ENCODE peak calls at places on chromosomes 12 and 14, in ten cellular contexts. One of them, this sample, is unnamed.

GRCh38 chr12:12195516-12195915 is 71.3 kb downstream of the LRP6 start:
- DNase-seq in ovary: no peak
- DNase-seq in uterus: no peak
- DNase-seq in right lobe of liver: no peak
- DNase-seq in H1: no peak
- DNase-seq in thyroid gland: no peak
- DNase-seq in gastrocnemius medialis: no peak
- DNase-seq in tibial nerve: no peak
- DNase-seq in transverse colon: no peak
- DNase-seq in esophagus squamous epithelium: no peak
- DNase-seq in this sample: no peak

GRCh38 chr12:100753837-100754236 is 40.7 kb upstream of the ANO4 start:
- DNase-seq in gastrocnemius medialis: no peak
- DNase-seq in esophagus squamous epithelium: no peak
- DNase-seq in ovary: no peak
- DNase-seq in thyroid gland: no peak
- DNase-seq in uterus: no peak
- DNase-seq in tibial nerve: no peak
- DNase-seq in H1: no peak
- DNase-seq in right lobe of liver: no peak
- DNase-seq in transverse colon: no peak
- DNase-seq in this sample: no peak

GRCh38 chr12:12267801-12268200 is 957 bp upstream of the LRP6 start:
- DNase-seq in uterus: no peak
- DNase-seq in esophagus squamous epithelium: no peak
- DNase-seq in gastrocnemius medialis: no peak
- DNase-seq in tibial nerve: no peak
- DNase-seq in transverse colon: no peak
- DNase-seq in right lobe of liver: no peak
- DNase-seq in ovary: no peak
- DNase-seq in thyroid gland: no peak
- DNase-seq in H1: no peak
- DNase-seq in this sample: no peak

GRCh38 chr12:117809509-117809908 is 159.3 kb downstream of the KSR2 start:
- DNase-seq in transverse colon: no peak
- DNase-seq in right lobe of liver: no peak
- DNase-seq in H1: no peak
- DNase-seq in ovary: no peak
- DNase-seq in thyroid gland: peak; percentile 73
- DNase-seq in tibial nerve: no peak
- DNase-seq in esophagus squamous epithelium: no peak
- DNase-seq in uterus: no peak
- DNase-seq in gastrocnemius medialis: no peak
- DNase-seq in this sample: no peak

GRCh38 chr12:117890644-117891043 is 78.1 kb downstream of the KSR2 start:
- DNase-seq in right lobe of liver: no peak
- DNase-seq in gastrocnemius medialis: no peak
- DNase-seq in H1: no peak
- DNase-seq in ovary: no peak
- DNase-seq in thyroid gland: no peak
- DNase-seq in transverse colon: no peak
- DNase-seq in esophagus squamous epithelium: no peak
- DNase-seq in tibial nerve: no peak
- DNase-seq in uterus: no peak
- DNase-seq in this sample: no peak

GRCh38 chr12:125065021-125065752 is at the start of gene AACS:
- DNase-seq in H1: peak; percentile 87
- DNase-seq in esophagus squamous epithelium: no peak
- DNase-seq in gastrocnemius medialis: peak; percentile 52
- DNase-seq in uterus: peak; percentile 75
- DNase-seq in tibial nerve: peak; percentile 59
- DNase-seq in transverse colon: peak; percentile 83
- DNase-seq in thyroid gland: peak; percentile 71
- DNase-seq in ovary: peak; percentile 78
- DNase-seq in right lobe of liver: peak; percentile 84
- DNase-seq in this sample: peak; percentile 88

GRCh38 chr14:105581551-105582341 is 55.4 kb downstream of the TMEM121 start:
- DNase-seq in thyroid gland: no peak
- DNase-seq in ovary: no peak
- DNase-seq in uterus: no peak
- DNase-seq in gastrocnemius medialis: no peak
- DNase-seq in esophagus squamous epithelium: no peak
- DNase-seq in H1: no peak
- DNase-seq in transverse colon: peak; percentile 68
- DNase-seq in right lobe of liver: peak; percentile 59
- DNase-seq in tibial nerve: no peak
- DNase-seq in this sample: peak; percentile 53

GRCh38 chr12:51393676-51394545 is 2.7 kb upstream of the GALNT6 start:
- DNase-seq in ovary: no peak
- DNase-seq in uterus: no peak
- DNase-seq in gastrocnemius medialis: no peak
- DNase-seq in thyroid gland: no peak
- DNase-seq in right lobe of liver: peak; percentile 33
- DNase-seq in transverse colon: peak; percentile 28
- DNase-seq in tibial nerve: no peak
- DNase-seq in esophagus squamous epithelium: no peak
- DNase-seq in H1: no peak
- DNase-seq in this sample: peak; percentile 69

GRCh38 chr12:57619434-57620244 is 8.4 kb downstream of the ARHGEF25 start:
- DNase-seq in thyroid gland: peak; percentile 35
- DNase-seq in H1: peak; percentile 75
- DNase-seq in ovary: no peak
- DNase-seq in transverse colon: no peak
- DNase-seq in tibial nerve: no peak
- DNase-seq in gastrocnemius medialis: no peak
- DNase-seq in esophagus squamous epithelium: no peak
- DNase-seq in right lobe of liver: no peak
- DNase-seq in uterus: no peak
- DNase-seq in this sample: no peak

GRCh38 chr12:16197600-16197999 is 79.9 kb downstream of the SLC15A5 start:
- DNase-seq in esophagus squamous epithelium: no peak
- DNase-seq in ovary: no peak
- DNase-seq in thyroid gland: no peak
- DNase-seq in H1: no peak
- DNase-seq in transverse colon: no peak
- DNase-seq in tibial nerve: no peak
- DNase-seq in uterus: no peak
- DNase-seq in right lobe of liver: no peak
- DNase-seq in gastrocnemius medialis: no peak
- DNase-seq in this sample: no peak

DNA sequence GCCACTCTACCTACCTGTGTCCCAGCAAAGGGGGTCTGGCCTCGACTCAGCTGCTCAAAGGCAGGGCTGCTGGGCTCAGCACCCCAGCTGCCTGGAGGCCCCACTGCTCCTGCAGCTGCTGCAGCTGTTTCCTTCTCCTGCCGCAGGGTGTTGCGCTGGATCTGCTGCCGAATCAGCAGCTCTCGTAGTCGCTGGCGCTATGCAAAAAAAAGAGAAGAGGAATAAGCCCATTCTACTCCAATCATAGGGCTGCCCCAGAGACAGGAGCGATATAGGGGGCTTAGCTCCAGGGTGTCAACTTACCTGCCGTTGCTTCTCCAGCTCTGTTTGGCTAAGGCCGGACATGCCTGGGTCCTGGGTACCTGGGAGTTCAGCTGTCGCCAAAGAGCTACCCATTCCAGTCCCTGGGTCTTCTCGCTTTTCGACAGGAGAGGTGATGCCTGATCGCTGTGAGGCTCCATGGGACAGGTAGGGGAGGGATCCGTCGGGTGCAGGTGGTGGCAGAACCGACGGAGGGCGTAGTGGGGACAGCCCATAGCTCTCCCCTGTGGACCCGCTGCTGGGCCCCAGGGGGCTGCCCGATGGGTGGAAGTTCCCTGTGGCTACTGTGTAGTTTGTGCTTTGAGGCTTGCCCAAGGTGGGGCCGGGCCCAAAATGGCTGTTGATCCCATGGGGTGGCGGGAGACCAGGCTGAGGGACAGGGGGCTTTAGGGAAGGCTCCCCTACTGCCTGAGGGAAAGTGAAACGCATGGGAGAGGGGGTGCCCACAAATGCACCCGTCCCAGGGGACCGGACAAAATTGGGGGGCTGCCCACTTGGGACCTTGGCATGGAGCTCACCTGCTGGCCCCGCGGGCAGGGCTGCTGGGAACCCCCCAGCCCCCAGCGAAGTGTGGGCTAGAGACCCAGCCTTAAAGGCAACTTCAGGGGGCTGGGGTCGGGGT is 20.9 kb downstream of the KMT2D start:
- DNase-seq in right lobe of liver: no peak
- DNase-seq in esophagus squamous epithelium: no peak
- DNase-seq in transverse colon: no peak
- DNase-seq in gastrocnemius medialis: no peak
- DNase-seq in tibial nerve: no peak
- DNase-seq in thyroid gland: no peak
- DNase-seq in H1: no peak
- DNase-seq in uterus: no peak
- DNase-seq in ovary: no peak
- DNase-seq in this sample: no peak
- H3K36me3 ChIP-seq in right lobe of liver: peaks cover 12% of the 10 kb centered on the region
- H3K36me3 ChIP-seq in esophagus squamous epithelium: peaks cover 100% of the 10 kb centered on the region
- H3K36me3 ChIP-seq in transverse colon: peaks cover 81% of the 10 kb centered on the region
- H3K36me3 ChIP-seq in gastrocnemius medialis: no peaks in the 10 kb centered on the region
- H3K36me3 ChIP-seq in tibial nerve: peaks cover 100% of the 10 kb centered on the region
- H3K36me3 ChIP-seq in thyroid gland: peaks cover 83% of the 10 kb centered on the region
- H3K36me3 ChIP-seq in H1: peaks cover 49% of the 10 kb centered on the region
- H3K36me3 ChIP-seq in uterus: no peaks in the 10 kb centered on the region
- H3K36me3 ChIP-seq in ovary: no peaks in the 10 kb centered on the region
- H3K36me3 ChIP-seq in this sample: peaks cover 94% of the 10 kb centered on the region

GRCh38 chr12:63668028-63668799 is at the start of gene DPY19L2:
- DNase-seq in H1: peak; percentile 80
- DNase-seq in thyroid gland: peak; percentile 92
- DNase-seq in transverse colon: peak; percentile 36
- DNase-seq in tibial nerve: peak; percentile 30
- DNase-seq in uterus: peak; percentile 76
- DNase-seq in ovary: peak; percentile 90
- DNase-seq in esophagus squamous epithelium: no peak
- DNase-seq in right lobe of liver: no peak
- DNase-seq in gastrocnemius medialis: peak; percentile 4
- DNase-seq in this sample: peak; percentile 85
- H3K4me3 ChIP-seq in H1: peak within 1 kb of the TSS; percentile 46
- H3K4me3 ChIP-seq in thyroid gland: peak within 1 kb of the TSS; percentile 58
- H3K4me3 ChIP-seq in transverse colon: peak within 1 kb of the TSS; percentile 45
- H3K4me3 ChIP-seq in tibial nerve: peak within 1 kb of the TSS; percentile 55
- H3K4me3 ChIP-seq in uterus: peak within 1 kb of the TSS; percentile 61
- H3K4me3 ChIP-seq in ovary: peak within 1 kb of the TSS; percentile 52
- H3K4me3 ChIP-seq in esophagus squamous epithelium: peak within 1 kb of the TSS; percentile 69
- H3K4me3 ChIP-seq in right lobe of liver: peak within 1 kb of the TSS; percentile 54
- H3K4me3 ChIP-seq in gastrocnemius medialis: peak within 1 kb of the TSS; percentile 55
- H3K4me3 ChIP-seq in this sample: peak within 1 kb of the TSS; percentile 64

GRCh38 chr12:53190108-53190729 is 9.5 kb upstream of the CSAD start:
- DNase-seq in tibial nerve: no peak
- DNase-seq in uterus: peak; percentile 69
- DNase-seq in gastrocnemius medialis: no peak
- DNase-seq in H1: peak; percentile 81
- DNase-seq in thyroid gland: peak; percentile 69
- DNase-seq in ovary: peak; percentile 66
- DNase-seq in right lobe of liver: peak; percentile 70
- DNase-seq in transverse colon: peak; percentile 44
- DNase-seq in esophagus squamous epithelium: no peak
- DNase-seq in this sample: no peak
- TF ChIP-seq POLR2A in tibial nerve: no peak
- TF ChIP-seq POLR2A in uterus: no peak
- TF ChIP-seq POLR2A in gastrocnemius medialis: no peak
- TF ChIP-seq POLR2A in H1: no peak
- TF ChIP-seq POLR2A in thyroid gland: no peak
- TF ChIP-seq POLR2A in ovary: no peak
- TF ChIP-seq POLR2A in right lobe of liver: no peak
- TF ChIP-seq POLR2A in transverse colon: no peak
- TF ChIP-seq POLR2A in esophagus squamous epithelium: no peak
- TF ChIP-seq POLR2A in this sample: no peak

GRCh38 chr14:20365928-20366327 is 22.5 kb downstream of the PARP2 start:
- DNase-seq in gastrocnemius medialis: no peak
- DNase-seq in esophagus squamous epithelium: no peak
- DNase-seq in H1: no peak
- DNase-seq in right lobe of liver: no peak
- DNase-seq in tibial nerve: no peak
- DNase-seq in uterus: no peak
- DNase-seq in transverse colon: no peak
- DNase-seq in thyroid gland: no peak
- DNase-seq in ovary: no peak
- DNase-seq in this sample: no peak
- H3K36me3 ChIP-seq in gastrocnemius medialis: no peaks in the 10 kb centered on the region
- H3K36me3 ChIP-seq in esophagus squamous epithelium: peaks cover 91% of the 10 kb centered on the region
- H3K36me3 ChIP-seq in H1: no peaks in the 10 kb centered on the region
- H3K36me3 ChIP-seq in right lobe of liver: peaks cover 5% of the 10 kb centered on the region
- H3K36me3 ChIP-seq in tibial nerve: peaks cover 93% of the 10 kb centered on the region
- H3K36me3 ChIP-seq in uterus: no peaks in the 10 kb centered on the region
- H3K36me3 ChIP-seq in transverse colon: peaks cover 67% of the 10 kb centered on the region
- H3K36me3 ChIP-seq in thyroid gland: peaks cover 50% of the 10 kb centered on the region
- H3K36me3 ChIP-seq in ovary: no peaks in the 10 kb centered on the region
- H3K36me3 ChIP-seq in this sample: peaks cover 68% of the 10 kb centered on the region

DNA sequence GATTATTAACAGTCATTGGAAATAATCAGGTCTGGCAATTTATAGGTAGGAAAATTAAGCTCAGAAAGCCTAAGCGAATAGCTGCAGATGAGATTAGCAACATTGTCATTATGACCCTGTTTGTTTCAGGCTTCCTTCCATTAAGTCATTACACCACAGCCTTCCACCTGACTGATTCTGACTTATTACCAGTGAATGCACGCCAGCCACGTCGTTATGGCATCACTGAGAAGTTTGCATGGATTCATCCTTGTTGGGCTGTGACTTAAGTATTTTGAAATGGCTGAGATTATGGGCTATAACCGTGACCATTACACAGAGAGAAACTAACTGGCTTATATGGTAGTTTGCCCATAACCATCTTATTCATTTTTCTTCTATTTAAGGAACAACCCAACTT is 18.6 kb downstream of the RASSF8 start:
- DNase-seq in gastrocnemius medialis: no peak
- DNase-seq in tibial nerve: no peak
- DNase-seq in ovary: no peak
- DNase-seq in H1: no peak
- DNase-seq in thyroid gland: no peak
- DNase-seq in uterus: peak; percentile 75
- DNase-seq in right lobe of liver: no peak
- DNase-seq in esophagus squamous epithelium: no peak
- DNase-seq in transverse colon: no peak
- DNase-seq in this sample: no peak
- H3K4me3 ChIP-seq in gastrocnemius medialis: peak overlapping the region; percentile 34
- H3K4me3 ChIP-seq in tibial nerve: no peak overlapping the region
- H3K4me3 ChIP-seq in ovary: no peak overlapping the region
- H3K4me3 ChIP-seq in H1: no peak overlapping the region
- H3K4me3 ChIP-seq in thyroid gland: no peak overlapping the region
- H3K4me3 ChIP-seq in uterus: peak overlapping the region; percentile 28
- H3K4me3 ChIP-seq in right lobe of liver: no peak overlapping the region
- H3K4me3 ChIP-seq in esophagus squamous epithelium: no peak overlapping the region
- H3K4me3 ChIP-seq in transverse colon: no peak overlapping the region
- H3K4me3 ChIP-seq in this sample: no peak overlapping the region

GRCh38 chr12:90301095-90301494 is 592.5 kb upstream of the ATP2B1 start:
- DNase-seq in H1: no peak
- DNase-seq in gastrocnemius medialis: no peak
- DNase-seq in right lobe of liver: no peak
- DNase-seq in tibial nerve: no peak
- DNase-seq in transverse colon: no peak
- DNase-seq in uterus: no peak
- DNase-seq in ovary: no peak
- DNase-seq in thyroid gland: no peak
- DNase-seq in esophagus squamous epithelium: no peak
- DNase-seq in this sample: no peak
- TF ChIP-seq POLR2A in H1: no peak
- TF ChIP-seq POLR2A in gastrocnemius medialis: no peak
- TF ChIP-seq POLR2A in right lobe of liver: no peak
- TF ChIP-seq POLR2A in tibial nerve: no peak
- TF ChIP-seq POLR2A in transverse colon: no peak
- TF ChIP-seq POLR2A in uterus: no peak
- TF ChIP-seq POLR2A in ovary: no peak
- TF ChIP-seq POLR2A in thyroid gland: no peak
- TF ChIP-seq POLR2A in esophagus squamous epithelium: no peak
- TF ChIP-seq POLR2A in this sample: no peak